ENCODE peak calls at places on chromosomes 3 and 15, in five cellular contexts. E is activated CD4-positive, alpha-beta T cell treated with anti-CD3 and anti-CD28 coated beads, Interleukin-2, amount 50 U/mL, for 24 hours; M is HepG2; U is NCI-H2029 treated with DMSO at 0.1 percent for 48 hours; Q is NCI-H1105. A is an unnamed sample.
A peak's percentile ranks its signal among the peaks of the same experiment; 100 is the strongest.

GRCh38 chr3:123159926-123160635 is 41.7 kb upstream of the SEC22A start:
- DNase-seq in Q (no peak), U (no peak), E (no peak), M (no peak), A (no peak)

GRCh38 chr15:96125681-96126080 is 204.8 kb upstream of the NR2F2 start:
- DNase-seq in U (no peak), M (no peak), E (no peak), Q (no peak), A (no peak)

GRCh38 chr3:45881031-45882022 is 5.0 kb upstream of the CCR9 start:
- DNase-seq in U (no peak), M (no peak), Q (no peak), E (no peak), A (peak; percentile 56)

GRCh38 chr3:15331606-15332404 is 581 bp downstream of the SH3BP5 start:
- DNase-seq in Q (no peak), U (no peak), E (peak; percentile 24), M (no peak), A (peak; percentile 14)

GRCh38 chr15:23567921-23568320 is 2.4 kb downstream of the MKRN3 start:
- DNase-seq in Q (peak; percentile 53), U (no peak), E (no peak), M (no peak), A (no peak)

GRCh38 chr15:27486676-27487290 is 515.8 kb downstream of the GABRG3 start:
- DNase-seq in U (no peak), Q (no peak), M (no peak), E (no peak), A (no peak)

GRCh38 chr3:12507871-12508281 is 23.6 kb downstream of the TSEN2 start:
- DNase-seq in Q (no peak), E (no peak), M (no peak), U (no peak), A (no peak)

GRCh38 chr3:47578691-47579632 is at the start of gene CSPG5:
- DNase-seq in M (no peak), U (no peak), E (no peak), Q (no peak), A (no peak)

GRCh38 chr3:67419779-67420178 is 234.6 kb downstream of the SUCLG2 start:
- DNase-seq in M (no peak), Q (no peak), U (no peak), E (no peak), A (no peak)

GRCh38 chr3:117036259-117036799 is 326.8 kb downstream of the TUSC7 start:
- DNase-seq in U (no peak), Q (no peak), E (no peak), M (no peak), A (no peak)

GRCh38 chr3:54964081-54964480 is 36.2 kb upstream of the LRTM1 start:
- DNase-seq in Q (no peak), U (no peak), E (no peak), M (no peak), A (no peak)

GRCh38 chr3:31100519-31100918 is 206.1 kb upstream of the GADL1 start:
- DNase-seq in U (no peak), M (no peak), E (no peak), Q (no peak), A (no peak)

GRCh38 chr15:52440414-52440813 is 88.3 kb downstream of the MYO5A start:
- DNase-seq in U (no peak), M (peak; percentile 9), E (no peak), Q (no peak), A (no peak)

GRCh38 chr3:59006791-59007517 is 42.9 kb downstream of the CFAP20DC start:
- DNase-seq in M (no peak), U (no peak), Q (no peak), E (no peak), A (no peak)

GRCh38 chr15:35827949-35828348 is 282.0 kb upstream of the DPH6 start:
- DNase-seq in Q (no peak), E (no peak), U (no peak), M (no peak), A (no peak)

GRCh38 chr3:134312873-134313838 is 61.1 kb downstream of the AMOTL2 start:
- DNase-seq in E (no peak), U (no peak), M (peak; percentile 62), Q (no peak), A (no peak)

GRCh38 chr3:101996832-101997231 is 147.5 kb downstream of the NFKBIZ start:
- DNase-seq in M (no peak), Q (no peak), E (no peak), U (no peak), A (no peak)

GRCh38 chr15:92810418-92811138 is 89.5 kb upstream of the CHD2 start:
- DNase-seq in U (peak; percentile 70), Q (peak; percentile 45), E (no peak), M (no peak), A (no peak)

GRCh38 chr3:128174645-128175590 is 21.6 kb downstream of the EEFSEC start:
- DNase-seq in M (no peak), E (no peak), Q (no peak), U (no peak), A (no peak)

GRCh38 chr3:19967812-19968211 is 20.9 kb downstream of the RAB5A start:
- DNase-seq in Q (no peak), M (no peak), E (no peak), U (no peak), A (no peak)

GRCh38 chr3:169362261-169362660 is 301.3 kb downstream of the MECOM start:
- DNase-seq in U (no peak), E (no peak), M (no peak), Q (no peak), A (no peak)

GRCh38 chr3:190458040-190458439 is 8.3 kb upstream of the TMEM207 start:
- DNase-seq in Q (peak; percentile 16), U (no peak), E (no peak), M (no peak), A (no peak)

GRCh38 chr3:16252243-16252978 is 12.3 kb downstream of the DPH3 start:
- DNase-seq in U (no peak), M (peak; percentile 91), E (no peak), Q (no peak), A (no peak)

GRCh38 chr15:52481915-52482314 is 46.8 kb downstream of the MYO5A start:
- DNase-seq in U (no peak), Q (no peak), E (no peak), M (no peak), A (peak; percentile 61)

GRCh38 chr15:35496585-35496984 is 49.4 kb downstream of the DPH6 start:
- DNase-seq in E (no peak), Q (no peak), U (no peak), M (no peak), A (no peak)

GRCh38 chr15:39118510-39118909 is 462.4 kb upstream of the THBS1 start:
- DNase-seq in Q (no peak), E (no peak), M (no peak), U (no peak), A (no peak)

GRCh38 chr3:173793963-173794362 is 396.4 kb downstream of the NLGN1 start:
- DNase-seq in E (no peak), Q (no peak), U (no peak), M (no peak), A (no peak)

A was measured in central memory CD8-positive, alpha-beta T cell.